ENCODE peak calls at places on chromosomes 12 and 14, in eight cellular contexts. One of them, this sample, is unnamed.

GRCh38 chr12:11709513-11709912 is 60.0 kb downstream of the ETV6 start:
- DNase-seq in retinal pigment epithelial cell: no peak
- DNase-seq in mucosa of gallbladder: no peak
- DNase-seq in dermis microvascular lymphatic vessel endothelial cell: no peak
- DNase-seq in activated T-helper 1 cell treated with Interleukin-2 at 50 U/mL for 16 hours: no peak
- DNase-seq in A549: no peak
- DNase-seq in left ventricle myocardium inferior: no peak
- DNase-seq in NCI-H446 treated with DMSO at 0.1 percent for 48 hours: no peak
- DNase-seq in this sample: no peak

GRCh38 chr14:50272498-50272897 is 39.5 kb downstream of the L2HGDH start:
- DNase-seq in retinal pigment epithelial cell: no peak
- DNase-seq in mucosa of gallbladder: no peak
- DNase-seq in dermis microvascular lymphatic vessel endothelial cell: no peak
- DNase-seq in activated T-helper 1 cell treated with Interleukin-2 at 50 U/mL for 16 hours: no peak
- DNase-seq in A549: no peak
- DNase-seq in left ventricle myocardium inferior: no peak
- DNase-seq in NCI-H446 treated with DMSO at 0.1 percent for 48 hours: no peak
- DNase-seq in this sample: no peak

GRCh38 chr12:83818888-83819287 is 1093.7 kb downstream of the SLC6A15 start:
- DNase-seq in retinal pigment epithelial cell: no peak
- DNase-seq in mucosa of gallbladder: peak
- DNase-seq in dermis microvascular lymphatic vessel endothelial cell: no peak
- DNase-seq in activated T-helper 1 cell treated with Interleukin-2 at 50 U/mL for 16 hours: no peak
- DNase-seq in A549: no peak
- DNase-seq in left ventricle myocardium inferior: no peak
- DNase-seq in NCI-H446 treated with DMSO at 0.1 percent for 48 hours: peak
- DNase-seq in this sample: peak

GRCh38 chr12:29414368-29414767 is 33.4 kb upstream of the ERGIC2 start:
- DNase-seq in retinal pigment epithelial cell: no peak
- DNase-seq in mucosa of gallbladder: no peak
- DNase-seq in dermis microvascular lymphatic vessel endothelial cell: no peak
- DNase-seq in activated T-helper 1 cell treated with Interleukin-2 at 50 U/mL for 16 hours: no peak
- DNase-seq in A549: no peak
- DNase-seq in left ventricle myocardium inferior: no peak
- DNase-seq in NCI-H446 treated with DMSO at 0.1 percent for 48 hours: no peak
- DNase-seq in this sample: no peak

GRCh38 chr12:56839489-56840442 is 76.6 kb downstream of the HSD17B6 start:
- DNase-seq in retinal pigment epithelial cell: no peak
- DNase-seq in mucosa of gallbladder: peak
- DNase-seq in dermis microvascular lymphatic vessel endothelial cell: peak
- DNase-seq in activated T-helper 1 cell treated with Interleukin-2 at 50 U/mL for 16 hours: no peak
- DNase-seq in A549: peak
- DNase-seq in left ventricle myocardium inferior: peak
- DNase-seq in NCI-H446 treated with DMSO at 0.1 percent for 48 hours: peak
- DNase-seq in this sample: no peak

GRCh38 chr14:105537580-105538474 is 11.4 kb downstream of the TMEM121 start:
- DNase-seq in retinal pigment epithelial cell: no peak
- DNase-seq in mucosa of gallbladder: peak
- DNase-seq in dermis microvascular lymphatic vessel endothelial cell: peak
- DNase-seq in activated T-helper 1 cell treated with Interleukin-2 at 50 U/mL for 16 hours: peak
- DNase-seq in A549: peak
- DNase-seq in left ventricle myocardium inferior: peak
- DNase-seq in NCI-H446 treated with DMSO at 0.1 percent for 48 hours: no peak
- DNase-seq in this sample: peak

GRCh38 chr12:50637870-50638481 is 125.9 kb upstream of the ATF1 start:
- DNase-seq in retinal pigment epithelial cell: no peak
- DNase-seq in mucosa of gallbladder: no peak
- DNase-seq in dermis microvascular lymphatic vessel endothelial cell: peak
- DNase-seq in activated T-helper 1 cell treated with Interleukin-2 at 50 U/mL for 16 hours: no peak
- DNase-seq in A549: peak
- DNase-seq in left ventricle myocardium inferior: no peak
- DNase-seq in NCI-H446 treated with DMSO at 0.1 percent for 48 hours: peak
- DNase-seq in this sample: no peak

GRCh38 chr12:1346126-1346525 is 248.3 kb downstream of the FBXL14 start:
- DNase-seq in retinal pigment epithelial cell: no peak
- DNase-seq in mucosa of gallbladder: no peak
- DNase-seq in dermis microvascular lymphatic vessel endothelial cell: no peak
- DNase-seq in activated T-helper 1 cell treated with Interleukin-2 at 50 U/mL for 16 hours: no peak
- DNase-seq in A549: no peak
- DNase-seq in left ventricle myocardium inferior: no peak
- DNase-seq in NCI-H446 treated with DMSO at 0.1 percent for 48 hours: no peak
- DNase-seq in this sample: no peak

GRCh38 chr14:102262894-102263462 is 42.0 kb downstream of the MOK start:
- DNase-seq in retinal pigment epithelial cell: peak
- DNase-seq in mucosa of gallbladder: no peak
- DNase-seq in dermis microvascular lymphatic vessel endothelial cell: peak
- DNase-seq in activated T-helper 1 cell treated with Interleukin-2 at 50 U/mL for 16 hours: no peak
- DNase-seq in A549: peak
- DNase-seq in left ventricle myocardium inferior: no peak
- DNase-seq in NCI-H446 treated with DMSO at 0.1 percent for 48 hours: no peak
- DNase-seq in this sample: no peak

GRCh38 chr12:42568952-42569916 is 20.3 kb downstream of the PRICKLE1 start:
- DNase-seq in retinal pigment epithelial cell: no peak
- DNase-seq in mucosa of gallbladder: peak
- DNase-seq in dermis microvascular lymphatic vessel endothelial cell: peak
- DNase-seq in activated T-helper 1 cell treated with Interleukin-2 at 50 U/mL for 16 hours: no peak
- DNase-seq in A549: no peak
- DNase-seq in left ventricle myocardium inferior: no peak
- DNase-seq in NCI-H446 treated with DMSO at 0.1 percent for 48 hours: peak
- DNase-seq in this sample: no peak

This sample was measured in kidney.